ENCODE peak calls at places on chromosomes 4 and X, in eight cellular contexts. L, O, A, D, I, Q, F and T are unnamed samples.

GRCh38 chrX:103918050-103918449 is 44.4 kb upstream of the TMSB15B start:
- DNase-seq in Q (peak; percentile 81), F (peak; percentile 65), L (peak; percentile 56), A (no peak), D (peak; percentile 74), I (peak; percentile 20), O (peak; percentile 59), T (peak; percentile 43)

GRCh38 chrX:2627272-2627867 is 63.7 kb upstream of the CD99 start:
- DNase-seq in Q (peak; percentile 74), D (peak; percentile 71), L (no peak), A (no peak), F (peak; percentile 16), I (no peak), O (peak; percentile 7), T (peak; percentile 39)

GRCh38 chr4:166091914-166092510 is 219.0 kb downstream of the TLL1 start:
- DNase-seq in D (no peak), L (no peak), I (no peak), A (no peak), Q (peak; percentile 59), O (no peak), F (peak; percentile 17), T (no peak)

GRCh38 chr4:81466841-81467671 is 4.7 kb downstream of the RASGEF1B start:
- DNase-seq in D (peak; percentile 73), I (no peak), A (peak; percentile 32), L (no peak), O (peak; percentile 94), Q (peak; percentile 71), F (peak; percentile 87), T (peak; percentile 76)

GRCh38 chrX:120308558-120308957 is 2.7 kb downstream of the TMEM255A start:
- DNase-seq in D (no peak), A (no peak), O (no peak), Q (no peak), F (no peak), L (no peak), I (no peak), T (no peak)

GRCh38 chr4:111400736-111401135 is 744.5 kb upstream of the FAM241A start:
- DNase-seq in O (no peak), F (peak; percentile 1), A (peak; percentile 8), I (no peak), L (no peak), Q (peak; percentile 76), D (no peak), T (no peak)

GRCh38 chr4:80322716-80323115 is 12.8 kb upstream of the CFAP299 start:
- DNase-seq in A (no peak), I (no peak), Q (no peak), F (peak; percentile 62), D (peak; percentile 10), L (no peak), O (no peak), T (no peak)

GRCh38 chr4:118035309-118035708 is 1.0 kb downstream of the NDST3 start:
- DNase-seq in L (no peak), I (no peak), Q (no peak), D (no peak), F (no peak), A (no peak), O (no peak), T (no peak)

GRCh38 chr4:1003271-1004070 is 8.0 kb upstream of the FGFRL1 start:
- DNase-seq in F (no peak), A (no peak), O (no peak), Q (no peak), L (no peak), I (no peak), D (no peak), T (no peak)

GRCh38 chr4:16544251-16544721 is 318.0 kb upstream of the TAPT1 start:
- DNase-seq in L (no peak), I (peak; percentile 63), O (peak; percentile 25), A (peak; percentile 4), D (no peak), Q (no peak), F (no peak), T (no peak)

GRCh38 chrX:29397506-29397905 is 810.3 kb downstream of the IL1RAPL1 start:
- DNase-seq in I (no peak), O (no peak), D (no peak), L (no peak), A (peak; percentile 6), F (no peak), Q (no peak), T (no peak)

GRCh38 chrX:103536071-103536470 is 16.8 kb upstream of the RAB40A start:
- DNase-seq in D (no peak), L (no peak), O (no peak), I (no peak), A (no peak), Q (no peak), F (no peak), T (no peak)

GRCh38 chr4:84389406-84389805 is 109.7 kb downstream of the NKX6-1 start:
- DNase-seq in I (no peak), F (no peak), O (no peak), A (no peak), L (no peak), Q (no peak), D (no peak), T (no peak)

GRCh38 chr4:94453534-94453963 is 1.8 kb downstream of the PDLIM5 start:
- DNase-seq in Q (peak; percentile 22), F (no peak), D (no peak), L (no peak), I (no peak), A (no peak), O (peak; percentile 42), T (no peak)

GRCh38 chr4:94452476-94453300 is 946 bp downstream of the PDLIM5 start:
- DNase-seq in L (peak; percentile 93), I (peak; percentile 88), O (peak; percentile 93), F (peak; percentile 83), Q (peak; percentile 44), D (no peak), A (peak; percentile 63), T (no peak)

GRCh38 chr4:128483816-128484215 is 196.2 kb upstream of the PGRMC2 start:
- DNase-seq in F (no peak), A (no peak), D (no peak), O (no peak), L (no peak), I (no peak), Q (no peak), T (no peak)

GRCh38 chr4:176291748-176292147 is 22.7 kb upstream of the ASB5 start:
- DNase-seq in I (no peak), O (no peak), Q (no peak), D (no peak), A (no peak), L (no peak), F (no peak), T (no peak)

GRCh38 chrX:96004386-96004785 is 680.3 kb upstream of the DIAPH2 start:
- DNase-seq in I (no peak), A (peak; percentile 38), O (no peak), F (peak; percentile 45), L (no peak), Q (peak; percentile 4), D (no peak), T (no peak)

GRCh38 chr4:103498161-103499070 is 221.4 kb downstream of the TACR3 start:
- DNase-seq in A (no peak), I (no peak), F (peak; percentile 55), Q (no peak), O (no peak), D (no peak), L (no peak), T (no peak)

GRCh38 chr4:26028793-26029511 is 114.9 kb downstream of the SMIM20 start:
- DNase-seq in D (no peak), I (peak; percentile 75), F (no peak), Q (peak; percentile 22), L (peak; percentile 83), A (peak; percentile 23), O (peak; percentile 63), T (peak; percentile 46)
- H3K4me3 ChIP-seq in D (no peak overlapping the region), I (peak overlapping the region; percentile 51), F (no peak overlapping the region), Q (no peak overlapping the region), L (no peak overlapping the region), A (peak overlapping the region; percentile 10), O (no peak overlapping the region), T (no peak overlapping the region)

DNA sequence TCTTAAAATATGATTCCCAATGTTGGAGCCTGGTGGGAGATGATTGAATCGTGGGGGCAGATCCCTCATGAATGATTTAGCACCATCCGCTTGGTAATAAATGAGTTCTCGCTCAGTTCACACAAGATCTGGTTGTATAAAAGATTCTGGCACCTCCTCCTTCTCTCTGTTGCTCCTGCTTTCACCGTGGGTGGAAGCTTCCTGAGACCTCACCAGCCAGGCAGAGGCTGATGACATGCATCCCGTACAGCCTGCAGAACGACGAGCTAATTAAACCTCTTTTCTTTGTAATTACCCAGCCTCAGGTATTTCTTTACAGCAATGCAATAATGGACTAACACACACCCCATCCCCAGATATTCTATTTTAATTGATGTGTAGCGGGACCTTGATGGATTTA is 162.2 kb downstream of the NPFFR2 start:
- DNase-seq in A (no peak), O (no peak), F (no peak), D (no peak), I (no peak), L (no peak), Q (no peak), T (no peak)
- H3K27ac ChIP-seq in A (no peak overlapping the region), O (no peak overlapping the region), F (no peak overlapping the region), D (no peak overlapping the region), I (no peak overlapping the region), L (no peak overlapping the region), Q (no peak overlapping the region), T (no peak overlapping the region)

DNA sequence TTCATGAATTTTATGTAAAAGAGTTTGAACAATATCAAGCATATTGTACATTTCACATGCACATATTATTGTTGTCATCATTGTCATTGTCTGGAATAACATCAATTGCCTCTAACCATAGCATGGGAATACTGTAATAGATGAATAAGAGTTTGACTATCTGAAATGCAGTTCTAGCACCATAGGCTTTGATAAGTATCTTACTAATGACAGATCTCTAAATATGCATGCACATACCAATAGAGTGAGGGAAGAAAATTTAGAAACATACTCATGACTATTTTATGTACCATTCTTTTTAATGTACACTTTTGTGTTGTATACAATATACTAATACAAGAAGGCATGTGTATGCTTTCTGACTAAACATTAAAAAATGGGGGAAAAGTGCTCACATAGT is 161.6 kb upstream of the SPRY1 start:
- DNase-seq in I (no peak), D (no peak), Q (no peak), A (no peak), L (no peak), O (no peak), F (no peak), T (no peak)
- TF ChIP-seq CTCF in I (no peak), D (no peak), Q (no peak), A (no peak), L (no peak), O (no peak), F (no peak), T (no peak)

GRCh38 chr4:168831585-168831918 is 178.5 kb downstream of the CBR4 start:
- DNase-seq in D (no peak), L (no peak), I (no peak), A (no peak), F (no peak), Q (no peak), O (peak; percentile 33), T (no peak)

GRCh38 chr4:168832746-168833575 is 177.1 kb downstream of the CBR4 start:
- DNase-seq in F (peak; percentile 69), D (no peak), Q (no peak), A (no peak), I (peak; percentile 61), L (peak; percentile 67), O (peak; percentile 41), T (no peak)

GRCh38 chr4:168826620-168827019 is 183.4 kb downstream of the CBR4 start:
- DNase-seq in L (no peak), F (no peak), I (no peak), D (no peak), Q (no peak), A (no peak), O (no peak), T (no peak)

GRCh38 chr4:168831919-168832745 is 177.9 kb downstream of the CBR4 start:
- DNase-seq in F (peak; percentile 86), A (no peak), I (peak; percentile 85), L (peak; percentile 88), O (peak; percentile 84), D (peak; percentile 42), Q (peak; percentile 80), T (peak; percentile 70)

GRCh38 chr4:168830777-168831512 is 179.1 kb downstream of the CBR4 start:
- DNase-seq in A (no peak), F (no peak), O (no peak), L (no peak), I (no peak), D (no peak), Q (peak; percentile 21), T (no peak)
- H3K4me3 ChIP-seq in A (peak overlapping the region; percentile 84), F (no peak overlapping the region), O (no peak overlapping the region), L (peak overlapping the region; percentile 73), I (peak overlapping the region; percentile 89), D (no peak overlapping the region), Q (peak overlapping the region; percentile 70), T (no peak overlapping the region)